ENCODE peak calls at places on chromosome 4, in eight cellular contexts. C is cardiac muscle cell; Y is pons; A is CD4-positive, alpha-beta T cell; B is AG20443; X is GM23338; F is left ventricle myocardium inferior; J is mesendoderm. I is an unnamed sample.

GRCh38 chr4:865121-865465 is 39.2 kb upstream of the CPLX1 start:
- DNase-seq in C (no peak), Y (no peak), A (no peak), B (no peak), X (no peak), F (no peak), J (no peak), I (no peak)

GRCh38 chr4:3514806-3515421 is 17.3 kb downstream of the LRPAP1 start:
- DNase-seq in C (no peak), Y (no peak), A (no peak), B (no peak), X (peak), F (peak), J (peak), I (no peak)

GRCh38 chr4:105896461-105896939 is 1.2 kb downstream of the NPNT start:
- DNase-seq in C (no peak), Y (no peak), A (no peak), B (no peak), X (peak), F (no peak), J (no peak), I (no peak)

GRCh38 chr4:21454196-21454595 is 494.4 kb downstream of the KCNIP4 start:
- DNase-seq in C (no peak), Y (no peak), A (no peak), B (no peak), X (no peak), F (no peak), J (no peak), I (no peak)

GRCh38 chr4:5890063-5890727 is 2.7 kb downstream of the CRMP1 start:
- DNase-seq in C (no peak), Y (peak), A (no peak), B (no peak), X (peak), F (no peak), J (peak), I (no peak)

GRCh38 chr4:100841911-100842310 is 324.1 kb upstream of the EMCN start:
- DNase-seq in C (peak), Y (no peak), A (no peak), B (peak), X (no peak), F (no peak), J (no peak), I (no peak)

GRCh38 chr4:66169341-66169740 is 499.1 kb upstream of the EPHA5 start:
- DNase-seq in C (peak), Y (no peak), A (no peak), B (no peak), X (peak), F (no peak), J (peak), I (no peak)

GRCh38 chr4:40003986-40004385 is 26.3 kb upstream of the PDS5A start:
- DNase-seq in C (no peak), Y (peak), A (no peak), B (peak), X (no peak), F (no peak), J (no peak), I (no peak)

GRCh38 chr4:76017056-76017686 is 6.1 kb downstream of the CXCL10 start:
- DNase-seq in C (no peak), Y (no peak), A (no peak), B (no peak), X (no peak), F (no peak), J (peak), I (no peak)

GRCh38 chr4:1473718-1474117 is 67.5 kb upstream of the NKX1-1 start:
- DNase-seq in C (no peak), Y (no peak), A (no peak), B (no peak), X (no peak), F (no peak), J (no peak), I (no peak)

GRCh38 chr4:156228706-156229105 is 275.0 kb upstream of the CTSO start:
- DNase-seq in C (no peak), Y (no peak), A (no peak), B (peak), X (no peak), F (no peak), J (no peak), I (no peak)

GRCh38 chr4:89894654-89895652 is at the start of gene MMRN1:
- DNase-seq in C (peak), Y (peak), A (no peak), B (no peak), X (no peak), F (no peak), J (peak), I (no peak)

GRCh38 chr4:122234686-122235085 is 82.6 kb downstream of the BLTP1 start:
- DNase-seq in C (no peak), Y (no peak), A (no peak), B (no peak), X (no peak), F (no peak), J (no peak), I (no peak)

GRCh38 chr4:41318839-41319530 is 62.3 kb downstream of the UCHL1 start:
- DNase-seq in C (no peak), Y (no peak), A (no peak), B (peak), X (no peak), F (peak), J (peak), I (no peak)

GRCh38 chr4:47065099-47065498 is 33.7 kb downstream of the GABRB1 start:
- DNase-seq in C (peak), Y (peak), A (no peak), B (no peak), X (no peak), F (no peak), J (no peak), I (no peak)

GRCh38 chr4:38424171-38424871 is 239.7 kb upstream of the KLF3 start:
- DNase-seq in C (no peak), Y (no peak), A (no peak), B (no peak), X (peak), F (peak), J (peak), I (no peak)

GRCh38 chr4:125780159-125780558 is 465.4 kb downstream of the FAT4 start:
- DNase-seq in C (peak), Y (no peak), A (no peak), B (peak), X (no peak), F (no peak), J (no peak), I (peak)

GRCh38 chr4:113646456-113646809 is 115.1 kb downstream of the CAMK2D start:
- DNase-seq in C (no peak), Y (no peak), A (no peak), B (no peak), X (peak), F (no peak), J (peak), I (no peak)

GRCh38 chr4:96473246-96473645 is 633.4 kb downstream of the PDHA2 start:
- DNase-seq in C (no peak), Y (no peak), A (no peak), B (no peak), X (no peak), F (no peak), J (no peak), I (no peak)

GRCh38 chr4:77141964-77142641 is 14.9 kb upstream of the CCNG2 start:
- DNase-seq in C (no peak), Y (no peak), A (no peak), B (no peak), X (no peak), F (no peak), J (no peak), I (no peak)

GRCh38 chr4:40462326-40462725 is 127.2 kb downstream of the CHRNA9 start:
- DNase-seq in C (no peak), Y (no peak), A (no peak), B (no peak), X (peak), F (no peak), J (no peak), I (no peak)

GRCh38 chr4:86011117-86011516 is 348.7 kb downstream of the MAPK10 start:
- DNase-seq in C (peak), Y (no peak), A (no peak), B (peak), X (no peak), F (no peak), J (no peak), I (peak)

GRCh38 chr4:26568446-26568994 is 15.4 kb upstream of the TBC1D19 start:
- DNase-seq in C (peak), Y (no peak), A (no peak), B (peak), X (no peak), F (no peak), J (peak), I (peak)

GRCh38 chr4:43277003-43277402 is 384.5 kb downstream of the GRXCR1 start:
- DNase-seq in C (peak), Y (no peak), A (no peak), B (no peak), X (no peak), F (no peak), J (no peak), I (peak)

GRCh38 chr4:7956306-7957112 is 16.8 kb upstream of the AFAP1 start:
- DNase-seq in C (peak), Y (no peak), A (no peak), B (peak), X (no peak), F (no peak), J (no peak), I (peak)

GRCh38 chr4:173171098-173171497 is 2.5 kb downstream of the GALNT7 start:
- DNase-seq in C (peak), Y (no peak), A (no peak), B (peak), X (peak), F (no peak), J (peak), I (no peak)

GRCh38 chr4:114729339-114729738 is 130.7 kb downstream of the UGT8 start:
- DNase-seq in C (no peak), Y (no peak), A (no peak), B (no peak), X (peak), F (no peak), J (no peak), I (no peak)

GRCh38 chr4:125357675-125358074 is 42.9 kb downstream of the FAT4 start:
- DNase-seq in C (no peak), Y (no peak), A (no peak), B (no peak), X (peak), F (no peak), J (peak), I (no peak)

GRCh38 chr4:140130677-140131076 is 23.3 kb downstream of the MAML3 start:
- DNase-seq in C (no peak), Y (no peak), A (no peak), B (peak), X (no peak), F (no peak), J (no peak), I (no peak)

GRCh38 chr4:3294401-3295241 is 1.8 kb downstream of the RGS12 start:
- DNase-seq in C (no peak), Y (no peak), A (no peak), B (no peak), X (no peak), F (no peak), J (no peak), I (no peak)

GRCh38 chr4:34043131-34043530 is 2201.2 kb downstream of the ARAP2 start:
- DNase-seq in C (peak), Y (no peak), A (no peak), B (no peak), X (no peak), F (no peak), J (no peak), I (no peak)

GRCh38 chr4:186144180-186144579 is 39.7 kb downstream of the FAM149A start:
- DNase-seq in C (peak), Y (no peak), A (no peak), B (peak), X (peak), F (peak), J (peak), I (no peak)

GRCh38 chr4:185270037-185270436 is 60.6 kb downstream of the SNX25 start:
- DNase-seq in C (no peak), Y (no peak), A (no peak), B (no peak), X (no peak), F (no peak), J (no peak), I (no peak)

I was measured in GM04504.